ENCODE peak calls at places on chromosomes 1 and 21, in seven cellular contexts. B is sigmoid colon, G is fibroblast of lung, L is colonic mucosa, Z is gastrocnemius medialis, M is pancreas, E is Panc1. W is an unnamed sample. For H3K9me3, the result is how much of the 10 kb centered on the place peaks cover.

GRCh38 chr1:240018617-240019016 is 73.1 kb upstream of the FMN2 start:
- DNase-seq in B (no peak), G (no peak), L (no peak), Z (no peak), M (no peak), E (no peak), W (no peak)

GRCh38 chr1:37465596-37466517 is 8.5 kb upstream of the ZC3H12A start:
- DNase-seq in B (no peak), G (peak), L (no peak), Z (peak), M (peak), E (no peak), W (no peak)

GRCh38 chr1:210597555-210598134 is 268.9 kb downstream of the HHAT start:
- DNase-seq in B (no peak), G (peak), L (no peak), Z (peak), M (no peak), E (no peak), W (peak)

GRCh38 chr1:80445021-80445420 is 1355.7 kb upstream of the ADGRL2 start:
- DNase-seq in B (no peak), G (peak), L (no peak), Z (no peak), M (no peak), E (no peak), W (no peak)

GRCh38 chr1:18901952-18902522 is 318 bp downstream of the ALDH4A1 start:
- DNase-seq in B (no peak), G (peak), L (no peak), Z (peak), M (no peak), E (no peak), W (no peak)

GRCh38 chr1:116064616-116065015 is 46.6 kb upstream of the MAB21L3 start:
- DNase-seq in B (no peak), G (peak), L (no peak), Z (no peak), M (no peak), E (no peak), W (no peak)

GRCh38 chr1:11072216-11072917 is 12.5 kb upstream of the SRM start:
- DNase-seq in B (peak), G (no peak), L (no peak), Z (no peak), M (no peak), E (no peak), W (peak)

GRCh38 chr1:185608166-185608565 is 126.0 kb upstream of the HMCN1 start:
- DNase-seq in B (no peak), G (peak), L (no peak), Z (no peak), M (no peak), E (no peak), W (no peak)

GRCh38 chr1:246450485-246451251 is 56.4 kb downstream of the SMYD3 start:
- DNase-seq in B (no peak), G (peak), L (no peak), Z (no peak), M (no peak), E (peak), W (no peak)

GRCh38 chr21:16195476-16195875 is 465.7 kb downstream of the USP25 start:
- DNase-seq in B (no peak), G (peak), L (no peak), Z (no peak), M (no peak), E (no peak), W (no peak)

GRCh38 chr1:30353637-30354036 is 369.7 kb downstream of the MATN1 start:
- DNase-seq in B (no peak), G (peak), L (no peak), Z (no peak), M (no peak), E (no peak), W (no peak)

GRCh38 chr1:178540646-178541045 is 27.7 kb downstream of the TEX35 start:
- DNase-seq in B (no peak), G (peak), L (no peak), Z (no peak), M (no peak), E (no peak), W (no peak)

GRCh38 chr21:41052820-41053555 is 115.0 kb upstream of the BACE2 start:
- DNase-seq in B (no peak), G (no peak), L (no peak), Z (no peak), M (no peak), E (no peak), W (no peak)

GRCh38 chr1:35554261-35555211 is 2.7 kb downstream of the KIAA0319L start:
- DNase-seq in B (no peak), G (no peak), L (no peak), Z (no peak), M (peak), E (no peak), W (no peak)

GRCh38 chr1:66384258-66384657 is 149.7 kb upstream of the SGIP1 start:
- DNase-seq in B (no peak), G (no peak), L (no peak), Z (no peak), M (no peak), E (no peak), W (no peak)

GRCh38 chr1:10479276-10479675 is 4.5 kb downstream of the PEX14 start:
- DNase-seq in B (no peak), G (no peak), L (no peak), Z (no peak), M (no peak), E (no peak), W (no peak)

GRCh38 chr1:26574018-26574417 is 44.5 kb downstream of the RPS6KA1 start:
- DNase-seq in B (no peak), G (no peak), L (no peak), Z (no peak), M (no peak), E (no peak), W (peak)

GRCh38 chr1:178650950-178651461 is 74.0 kb upstream of the RALGPS2 start:
- DNase-seq in B (no peak), G (no peak), L (peak), Z (no peak), M (no peak), E (no peak), W (no peak)

GRCh38 chr1:39800471-39800835 is 11.8 kb upstream of the BMP8B start:
- DNase-seq in B (peak), G (no peak), L (no peak), Z (no peak), M (no peak), E (no peak), W (peak)
- H3K27ac ChIP-seq in B (no peak), G (no peak), L (no peak), Z (no peak), M (no peak), E (no peak), W (no peak)

GRCh38 chr21:42745511-42746239 is 92.3 kb downstream of the PDE9A start:
- DNase-seq in B (peak), G (no peak), L (no peak), Z (no peak), M (no peak), E (no peak), W (peak)

GRCh38 chr21:42746593-42747266 is 93.3 kb downstream of the PDE9A start:
- DNase-seq in B (peak), G (no peak), L (no peak), Z (peak), M (no peak), E (no peak), W (peak)

GRCh38 chr21:42747267-42747701 is 93.9 kb downstream of the PDE9A start:
- DNase-seq in B (peak), G (no peak), L (no peak), Z (no peak), M (no peak), E (no peak), W (peak)

GRCh38 chr21:42744520-42745445 is 91.4 kb downstream of the PDE9A start:
- DNase-seq in B (peak), G (no peak), L (no peak), Z (no peak), M (no peak), E (no peak), W (peak)

GRCh38 chr21:42746240-42746592 is 92.8 kb downstream of the PDE9A start:
- DNase-seq in B (peak), G (no peak), L (no peak), Z (no peak), M (no peak), E (no peak), W (peak)
- H3K4me3 ChIP-seq in B (no peak), G (no peak), L (no peak), Z (no peak), M (no peak), E (no peak), W (no peak)

GRCh38 chr1:94816030-94816429 is 4.1 kb upstream of the SLC44A3 start:
- DNase-seq in B (no peak), G (no peak), L (no peak), Z (no peak), M (no peak), E (no peak), W (no peak)
- H3K9me3 ChIP-seq in B (under half), G (under half), L (under half), Z (under half), M (under half), E (under half), W (under half)

GRCh38 chr21:34004013-34004938 is 69.1 kb upstream of the MRPS6 start:
- DNase-seq in B (peak), G (peak), L (no peak), Z (no peak), M (no peak), E (no peak), W (no peak)
- H3K27ac ChIP-seq in B (no peak), G (no peak), L (no peak), Z (no peak), M (no peak), E (no peak), W (peak)

GRCh38 chr1:209382701-209383100 is 200.8 kb upstream of the CAMK1G start:
- DNase-seq in B (no peak), G (no peak), L (no peak), Z (no peak), M (no peak), E (no peak), W (no peak)

GRCh38 chr1:209383907-209384709 is 199.4 kb upstream of the CAMK1G start:
- DNase-seq in B (no peak), G (no peak), L (no peak), Z (no peak), M (no peak), E (no peak), W (no peak)

GRCh38 chr1:209384710-209385550 is 198.6 kb upstream of the CAMK1G start:
- DNase-seq in B (no peak), G (no peak), L (no peak), Z (no peak), M (no peak), E (no peak), W (no peak)

GRCh38 chr1:209386156-209386555 is 197.4 kb upstream of the CAMK1G start:
- DNase-seq in B (no peak), G (no peak), L (no peak), Z (no peak), M (no peak), E (no peak), W (no peak)

GRCh38 chr1:209383422-209383821 is 200.1 kb upstream of the CAMK1G start:
- DNase-seq in B (no peak), G (no peak), L (no peak), Z (no peak), M (no peak), E (no peak), W (no peak)
- H3K4me3 ChIP-seq in B (no peak), G (no peak), L (no peak), Z (no peak), M (no peak), E (no peak), W (no peak)

W was measured in aorta.